ENCODE peak calls at places on chromosomes 12 and 14, in nine cellular contexts. B is lower lobe of right lung, L is fibroblast of mammary gland, Z is psoas muscle, T is GM20000, E is AG04449, A is A549, F is ovary, Y is omental fat pad. C is an unnamed sample.

GRCh38 chr12:50132505-50133135 is 20.6 kb downstream of the COX14 start:
- DNase-seq in B (no peak), L (peak; percentile 76), Z (no peak), T (peak; percentile 37), E (no peak), A (no peak), F (no peak), Y (no peak), C (no peak)

GRCh38 chr14:104770851-104771272 is 17.9 kb downstream of the SIVA1 start:
- DNase-seq in B (no peak), L (no peak), Z (no peak), T (peak; percentile 24), E (no peak), A (peak; percentile 52), F (no peak), Y (no peak), C (no peak)

GRCh38 chr12:122610911-122611310 is 83.9 kb downstream of the KNTC1 start:
- DNase-seq in B (no peak), L (peak; percentile 41), Z (no peak), T (no peak), E (no peak), A (no peak), F (no peak), Y (no peak), C (no peak)

GRCh38 chr12:8089718-8090117 is 7.6 kb downstream of the NECAP1 start:
- DNase-seq in B (no peak), L (no peak), Z (no peak), T (no peak), E (no peak), A (no peak), F (no peak), Y (no peak), C (no peak)

GRCh38 chr14:23259412-23259811 is 21.7 kb downstream of the RNF212B start:
- DNase-seq in B (no peak), L (no peak), Z (no peak), T (no peak), E (no peak), A (no peak), F (no peak), Y (no peak), C (no peak)

GRCh38 chr14:35341454-35342159 is 49.4 kb downstream of the PSMA6 start:
- DNase-seq in B (peak; percentile 98), L (peak; percentile 85), Z (peak; percentile 97), T (no peak), E (no peak), A (peak; percentile 93), F (peak; percentile 96), Y (peak; percentile 76), C (peak; percentile 90)

GRCh38 chr12:75585309-75585708 is 73.9 kb upstream of the KRR1 start:
- DNase-seq in B (no peak), L (peak; percentile 83), Z (no peak), T (no peak), E (peak; percentile 66), A (peak; percentile 39), F (no peak), Y (no peak), C (no peak)

GRCh38 chr14:98634043-98634820 is 637.8 kb downstream of the BCL11B start:
- DNase-seq in B (no peak), L (no peak), Z (no peak), T (no peak), E (no peak), A (no peak), F (no peak), Y (no peak), C (no peak)

GRCh38 chr14:94646481-94646880 is 34.3 kb downstream of the SERPINA3 start:
- DNase-seq in B (no peak), L (peak; percentile 87), Z (no peak), T (no peak), E (no peak), A (no peak), F (no peak), Y (no peak), C (no peak)

GRCh38 chr14:24843494-24843893 is 206.5 kb downstream of the STXBP6 start:
- DNase-seq in B (no peak), L (no peak), Z (no peak), T (peak; percentile 16), E (no peak), A (no peak), F (no peak), Y (no peak), C (no peak)

GRCh38 chr12:80590085-80590484 is 117.3 kb upstream of the MYF6 start:
- DNase-seq in B (no peak), L (peak; percentile 34), Z (no peak), T (no peak), E (no peak), A (no peak), F (no peak), Y (no peak), C (no peak)

GRCh38 chr12:119231774-119232173 is 53.0 kb downstream of the HSPB8 start:
- DNase-seq in B (no peak), L (no peak), Z (no peak), T (no peak), E (no peak), A (no peak), F (no peak), Y (no peak), C (no peak)

GRCh38 chr12:98750511-98750910 is 105.4 kb downstream of the APAF1 start:
- DNase-seq in B (no peak), L (peak; percentile 34), Z (no peak), T (no peak), E (no peak), A (no peak), F (no peak), Y (no peak), C (no peak)

GRCh38 chr14:61300209-61300608 is 19.1 kb upstream of the TMEM30B start:
- DNase-seq in B (no peak), L (no peak), Z (no peak), T (no peak), E (no peak), A (no peak), F (no peak), Y (no peak), C (no peak)

GRCh38 chr14:54791001-54791400 is 111.6 kb downstream of the GCH1 start:
- DNase-seq in B (no peak), L (no peak), Z (no peak), T (no peak), E (no peak), A (no peak), F (no peak), Y (no peak), C (no peak)

GRCh38 chr14:20751963-20752562 is 6.4 kb downstream of the EDDM3A start:
- DNase-seq in B (no peak), L (peak; percentile 4), Z (no peak), T (no peak), E (no peak), A (peak; percentile 17), F (no peak), Y (no peak), C (no peak)

GRCh38 chr12:44847888-44848770 is 28.0 kb downstream of the NELL2 start:
- DNase-seq in B (no peak), L (no peak), Z (no peak), T (peak; percentile 18), E (no peak), A (no peak), F (no peak), Y (no peak), C (no peak)

DNA sequence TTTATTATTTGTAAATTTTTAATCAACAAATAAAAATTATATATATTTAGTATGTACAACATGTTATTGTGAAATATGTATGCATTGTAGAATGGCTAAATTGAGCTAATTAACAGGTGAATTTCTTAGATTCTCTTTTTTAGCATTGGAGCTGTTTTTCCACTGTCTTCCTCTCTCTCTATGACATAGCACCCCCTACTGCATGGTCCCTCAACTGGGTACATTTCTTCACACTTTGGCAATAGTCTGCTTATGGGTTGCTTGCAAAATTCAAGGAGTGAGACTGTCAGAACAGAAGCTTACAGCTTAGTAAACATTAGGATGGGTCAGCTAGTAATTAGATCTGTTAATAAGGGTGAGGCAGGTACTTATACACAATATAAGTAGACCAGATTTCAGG is 658.5 kb upstream of the MGAT4C start:
- DNase-seq in B (no peak), L (peak; percentile 52), Z (no peak), T (peak; percentile 9), E (no peak), A (peak; percentile 56), F (no peak), Y (no peak), C (peak; percentile 56)
- TF ChIP-seq CTCF in B (no peak), L (peak; percentile 49), Z (no peak), T (no peak), E (peak; percentile 64), A (peak; percentile 52), F (no peak), Y (no peak), C (peak; percentile 44)

DNA sequence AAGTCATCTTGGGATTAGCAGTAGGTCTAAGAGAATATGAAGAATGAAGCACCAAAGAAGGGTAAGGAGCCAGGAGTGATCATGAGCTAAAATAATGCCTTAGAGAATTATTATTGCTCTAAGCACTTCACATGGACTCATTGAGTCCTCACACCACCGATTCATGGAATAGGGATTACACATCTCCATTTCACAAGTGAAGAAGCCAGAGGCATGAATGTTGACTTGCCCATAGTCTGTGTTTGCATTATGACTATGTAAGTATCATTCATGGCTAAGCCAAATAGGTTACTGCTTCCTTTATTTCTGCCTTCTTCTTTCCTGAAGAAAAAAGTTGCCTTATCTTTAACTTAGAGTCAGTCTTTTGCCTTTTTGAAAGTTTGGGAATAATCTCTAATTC is 99.3 kb upstream of the NEDD1 start:
- DNase-seq in B (no peak), L (no peak), Z (no peak), T (no peak), E (no peak), A (peak; percentile 49), F (no peak), Y (no peak), C (no peak)
- TF ChIP-seq CTCF in B (no peak), L (no peak), Z (no peak), T (no peak), E (no peak), A (no peak), F (no peak), Y (no peak), C (no peak)

GRCh38 chr12:94145231-94145979 is 3.0 kb upstream of the PLXNC1 start:
- DNase-seq in B (no peak), L (peak; percentile 68), Z (no peak), T (peak; percentile 55), E (no peak), A (peak; percentile 42), F (peak; percentile 51), Y (no peak), C (no peak)
- TF ChIP-seq CTCF in B (peak; percentile 31), L (peak; percentile 42), Z (peak; percentile 19), T (no peak), E (peak; percentile 31), A (peak; percentile 45), F (peak; percentile 28), Y (no peak), C (no peak)

GRCh38 chr12:94139816-94140215 is 8.6 kb upstream of the PLXNC1 start:
- DNase-seq in B (no peak), L (no peak), Z (no peak), T (no peak), E (no peak), A (no peak), F (no peak), Y (no peak), C (no peak)

DNA sequence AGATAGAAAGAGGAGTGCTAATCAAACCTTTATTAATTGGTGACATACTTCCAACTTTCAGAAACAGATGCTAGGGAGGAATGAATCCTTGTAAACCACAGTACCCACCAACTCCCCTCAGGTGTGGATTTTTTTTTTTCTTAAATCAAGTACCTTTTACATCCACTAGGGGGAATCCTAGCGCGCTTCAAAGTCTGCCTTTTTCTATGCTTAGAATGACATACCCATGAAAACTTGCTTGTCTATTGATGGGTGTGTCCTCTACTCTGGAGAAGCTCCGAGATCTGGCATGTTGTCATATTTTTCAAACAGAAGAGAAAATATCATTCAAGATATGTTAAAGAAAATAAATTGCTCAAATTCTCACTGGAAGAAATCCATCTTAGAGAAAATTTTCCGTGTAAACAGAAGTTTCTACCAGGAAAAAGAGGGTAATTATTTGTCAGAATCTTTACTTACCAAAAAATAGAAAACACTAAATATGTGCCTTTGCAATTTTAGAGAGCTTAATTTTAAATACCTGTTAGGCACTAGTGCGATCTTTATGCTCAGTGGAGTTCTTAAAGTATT is 14.1 kb upstream of the PLXNC1 start:
- DNase-seq in B (no peak), L (peak; percentile 73), Z (no peak), T (peak; percentile 69), E (peak; percentile 3), A (peak; percentile 75), F (no peak), Y (no peak), C (peak; percentile 36)
- TF ChIP-seq CTCF in B (peak; percentile 79), L (peak; percentile 79), Z (peak; percentile 85), T (peak; percentile 36), E (peak; percentile 52), A (peak; percentile 84), F (peak; percentile 58), Y (no peak), C (peak; percentile 63)

C was measured in Calu3.